ENCODE peak calls at places on chromosomes 5 and 9, in six cellular contexts. V, R, E, T, O and H are unnamed samples.

GRCh38 chr5:77103457-77103856 is 16.4 kb upstream of the ZBED3 start:
- DNase-seq in V (no peak), R (no peak), E (no peak), T (no peak), O (no peak), H (no peak)

GRCh38 chr5:131628990-131629389 is 6.0 kb downstream of the RAPGEF6 start:
- DNase-seq in V (no peak), R (no peak), E (no peak), T (no peak), O (no peak), H (no peak)

GRCh38 chr5:74082504-74082903 is 456.5 kb downstream of the ARHGEF28 start:
- DNase-seq in V (no peak), R (no peak), E (no peak), T (no peak), O (no peak), H (no peak)

GRCh38 chr5:107682533-107682932 is 11.8 kb upstream of the EFNA5 start:
- DNase-seq in V (no peak), R (no peak), E (no peak), T (no peak), O (no peak), H (no peak)

GRCh38 chr5:117731445-117731844 is 1156.8 kb upstream of the SEMA6A start:
- DNase-seq in V (no peak), R (peak; percentile 4), E (no peak), T (no peak), O (no peak), H (no peak)

GRCh38 chr5:20972419-20972925 is 984.5 kb upstream of the CDH18 start:
- DNase-seq in V (peak; percentile 64), R (peak; percentile 85), E (no peak), T (no peak), O (no peak), H (no peak)

GRCh38 chr5:174608631-174609097 is 115.7 kb upstream of the MSX2 start:
- DNase-seq in V (peak; percentile 72), R (peak; percentile 30), E (peak; percentile 90), T (peak; percentile 90), O (no peak), H (no peak)

GRCh38 chr5:13034048-13034447 is 910.4 kb downstream of the DNAH5 start:
- DNase-seq in V (no peak), R (no peak), E (no peak), T (no peak), O (no peak), H (no peak)

GRCh38 chr5:135178476-135179155 is 144.6 kb upstream of the PITX1 start:
- DNase-seq in V (no peak), R (no peak), E (no peak), T (no peak), O (no peak), H (no peak)

GRCh38 chr5:17399931-17400330 is 98.1 kb upstream of the TAF11L2 start:
- DNase-seq in V (no peak), R (no peak), E (no peak), T (no peak), O (no peak), H (no peak)

GRCh38 chr9:87226896-87227295 is 270.8 kb upstream of the DAPK1 start:
- DNase-seq in V (no peak), R (peak; percentile 74), E (no peak), T (no peak), O (no peak), H (no peak)

GRCh38 chr5:180289433-180289832 is 2.5 kb downstream of the MAPK9 start:
- DNase-seq in V (no peak), R (no peak), E (no peak), T (peak; percentile 61), O (no peak), H (no peak)

GRCh38 chr9:136728548-136729123 is 14.1 kb downstream of the LCN10 start:
- DNase-seq in V (peak; percentile 67), R (peak; percentile 59), E (no peak), T (no peak), O (no peak), H (no peak)

GRCh38 chr5:162282191-162282590 is 214.6 kb downstream of the GABRG2 start:
- DNase-seq in V (no peak), R (no peak), E (no peak), T (no peak), O (no peak), H (no peak)